ENCODE peak calls at places on chromosomes 3 and 15, in ten cellular contexts. C is KG1; Z is heart right ventricle; E is activated naive CD4-positive, alpha-beta T cell; Q is GDM1; T is natural killer cell; H is fibroblast of the conjunctiva; F is memory B cell; S is MCF 10A; R is MV-4-11. N is an unnamed sample.

GRCh38 chr3:113241292-113242033 is 30.1 kb downstream of the BOC start:
- DNase-seq in Z (no peak), C (no peak), T (no peak), S (no peak), Q (peak), H (no peak), E (no peak), R (no peak), F (no peak), N (no peak)

GRCh38 chr3:172110127-172110779 is 70.9 kb downstream of the FNDC3B start:
- DNase-seq in T (no peak), Q (no peak), H (no peak), Z (no peak), R (no peak), S (no peak), C (no peak), F (no peak), E (no peak), N (no peak)

GRCh38 chr3:129593595-129594339 is 12.7 kb downstream of the PLXND1 start:
- DNase-seq in C (peak), H (no peak), R (peak), Q (no peak), T (peak), Z (no peak), S (no peak), F (no peak), E (peak), N (peak)

GRCh38 chr3:152352559-152352958 is 83.8 kb downstream of the MBNL1 start:
- DNase-seq in H (no peak), R (peak), F (no peak), Z (no peak), Q (no peak), S (peak), E (no peak), T (no peak), C (no peak), N (no peak)

GRCh38 chr15:79168922-79169322 is 78.3 kb upstream of the RASGRF1 start:
- DNase-seq in C (no peak), Q (no peak), Z (peak), R (no peak), S (peak), E (no peak), T (no peak), F (no peak), H (no peak), N (peak)

GRCh38 chr15:71443538-71443937 is 328.3 kb downstream of the THSD4 start:
- DNase-seq in H (peak), E (peak), Q (no peak), S (peak), T (no peak), Z (peak), C (peak), F (peak), R (peak), N (no peak)

GRCh38 chr3:10609134-10609533 is 103.7 kb upstream of the ATP2B2 start:
- DNase-seq in F (no peak), T (no peak), C (no peak), E (no peak), H (no peak), R (no peak), S (no peak), Q (no peak), Z (no peak), N (no peak)

GRCh38 chr3:55607844-55608243 is 120.7 kb upstream of the WNT5A start:
- DNase-seq in T (no peak), C (no peak), Z (no peak), S (no peak), H (no peak), Q (no peak), F (no peak), E (no peak), R (no peak), N (no peak)

GRCh38 chr3:188152660-188153497 is 1.1 kb upstream of the LPP start:
- DNase-seq in T (peak), H (no peak), R (no peak), S (peak), F (no peak), Q (no peak), Z (peak), E (no peak), C (no peak), N (no peak)

GRCh38 chr15:70892912-70893560 is 410 bp downstream of the LRRC49 start:
- DNase-seq in T (no peak), Z (no peak), R (peak), E (no peak), Q (no peak), C (no peak), H (peak), S (peak), F (no peak), N (no peak)

GRCh38 chr3:156120528-156121251 is at the start of gene KCNAB1:
- DNase-seq in H (no peak), T (no peak), Q (no peak), S (no peak), F (no peak), E (no peak), R (no peak), C (no peak), Z (no peak), N (no peak)

GRCh38 chr15:74977599-74977998 is 17.8 kb upstream of the SCAMP5 start:
- DNase-seq in F (no peak), H (no peak), Z (no peak), T (no peak), E (no peak), R (no peak), C (no peak), Q (no peak), S (no peak), N (no peak)

GRCh38 chr3:57855943-57856342 is 99.8 kb downstream of the SLMAP start:
- DNase-seq in E (no peak), T (no peak), Z (no peak), F (no peak), S (no peak), H (no peak), Q (no peak), R (no peak), C (no peak), N (no peak)

GRCh38 chr3:193777524-193777923 is 184.5 kb downstream of the OPA1 start:
- DNase-seq in S (no peak), F (no peak), H (no peak), Z (no peak), E (no peak), C (no peak), T (no peak), R (no peak), Q (no peak), N (no peak)

GRCh38 chr15:67080900-67081431 is 15.6 kb downstream of the SMAD3 start:
- DNase-seq in S (no peak), Z (no peak), E (no peak), C (peak), H (no peak), R (peak), Q (peak), F (peak), T (no peak), N (no peak)

GRCh38 chr3:113753376-113753985 is 6.6 kb downstream of the ATP6V1A start:
- DNase-seq in F (no peak), Q (no peak), S (no peak), Z (no peak), C (no peak), T (no peak), R (no peak), H (no peak), E (no peak), N (no peak)

GRCh38 chr15:40843885-40844542 is at the start of gene SPINT1:
- DNase-seq in H (no peak), T (no peak), Z (peak), R (no peak), C (no peak), F (peak), Q (no peak), S (peak), E (no peak), N (no peak)

GRCh38 chr3:140386357-140387100 is 291.3 kb upstream of the TRIM42 start:
- DNase-seq in S (peak), E (no peak), Q (no peak), F (no peak), C (no peak), Z (no peak), H (no peak), T (no peak), R (no peak), N (no peak)

GRCh38 chr3:125671461-125672243 is 76.4 kb upstream of the OSBPL11 start:
- DNase-seq in T (no peak), H (no peak), Q (no peak), C (no peak), F (no peak), Z (no peak), E (no peak), R (no peak), S (no peak), N (no peak)

GRCh38 chr3:55002416-55002930 is 74.6 kb upstream of the LRTM1 start:
- DNase-seq in T (no peak), Q (no peak), E (no peak), F (no peak), H (no peak), C (no peak), S (no peak), Z (no peak), R (no peak), N (no peak)

GRCh38 chr3:148903022-148903442 is 37.9 kb downstream of the CPA3 start:
- DNase-seq in T (no peak), S (peak), R (no peak), H (peak), C (no peak), Q (no peak), E (no peak), F (no peak), Z (no peak), N (no peak)

GRCh38 chr15:95558916-95559315 is 771.6 kb upstream of the NR2F2 start:
- DNase-seq in H (no peak), Q (no peak), S (no peak), C (no peak), Z (no peak), R (no peak), T (no peak), E (no peak), F (no peak), N (no peak)

GRCh38 chr3:155185623-155186022 is 105.5 kb downstream of the MME start:
- DNase-seq in C (no peak), R (no peak), E (no peak), T (no peak), F (no peak), S (peak), Q (no peak), H (peak), Z (no peak), N (no peak)

GRCh38 chr3:169668081-169668956 is 4.8 kb upstream of the MECOM start:
- DNase-seq in Q (no peak), T (no peak), H (no peak), S (peak), E (no peak), F (no peak), R (no peak), C (no peak), Z (peak), N (no peak)

GRCh38 chr3:194112120-194113106 is 23.5 kb upstream of the HES1 start:
- DNase-seq in R (no peak), C (no peak), S (peak), E (no peak), Q (no peak), H (no peak), Z (no peak), T (no peak), F (no peak), N (no peak)

GRCh38 chr3:120526011-120526870 is 69.9 kb upstream of the NDUFB4 start:
- DNase-seq in Q (no peak), S (no peak), C (no peak), E (no peak), Z (no peak), T (no peak), F (no peak), R (no peak), H (no peak), N (no peak)

GRCh38 chr3:150765949-150766720 is 3.2 kb upstream of the SIAH2 start:
- DNase-seq in T (no peak), Z (no peak), E (no peak), F (no peak), H (no peak), R (peak), S (no peak), C (no peak), Q (no peak), N (no peak)

GRCh38 chr3:197354195-197355059 is 56.0 kb upstream of the DLG1 start:
- DNase-seq in Q (no peak), E (no peak), T (no peak), Z (peak), C (no peak), F (no peak), R (peak), S (no peak), H (no peak), N (peak)

GRCh38 chr15:39248204-39248603 is 332.7 kb upstream of the THBS1 start:
- DNase-seq in H (no peak), R (no peak), C (no peak), T (no peak), S (no peak), E (no peak), F (no peak), Z (peak), Q (no peak), N (no peak)

GRCh38 chr3:111112913-111113312 is 41.3 kb downstream of the NECTIN3 start:
- DNase-seq in H (no peak), C (no peak), E (no peak), S (no peak), Q (no peak), F (no peak), T (no peak), R (no peak), Z (no peak), N (no peak)

GRCh38 chr3:180571831-180572578 is 30.0 kb upstream of the TTC14 start:
- DNase-seq in E (no peak), T (no peak), H (no peak), F (no peak), Z (no peak), C (no peak), S (no peak), Q (no peak), R (peak), N (no peak)

GRCh38 chr15:28969511-28970085 is 83.8 kb downstream of the APBA2 start:
- DNase-seq in H (no peak), R (no peak), T (no peak), Q (no peak), E (no peak), Z (no peak), F (no peak), C (no peak), S (no peak), N (no peak)

GRCh38 chr3:143171141-143171651 is 51.6 kb downstream of the CHST2 start:
- DNase-seq in S (no peak), C (peak), F (no peak), T (no peak), Z (no peak), Q (peak), E (no peak), H (no peak), R (peak), N (no peak)

GRCh38 chr3:50205719-50206276 is 727 bp downstream of the SLC38A3 start:
- DNase-seq in F (no peak), Z (peak), C (no peak), Q (no peak), E (peak), R (no peak), H (no peak), T (no peak), S (no peak), N (no peak)

GRCh38 chr15:44535509-44536297 is 1.2 kb upstream of the EIF3J start:
- DNase-seq in E (peak), Z (no peak), C (no peak), S (no peak), F (peak), T (no peak), R (no peak), Q (no peak), H (no peak), N (peak)

GRCh38 chr15:59298255-59298856 is 74.3 kb downstream of the MYO1E start:
- DNase-seq in R (no peak), F (peak), E (no peak), H (no peak), Z (no peak), T (no peak), Q (no peak), S (peak), C (no peak), N (no peak)

GRCh38 chr15:36365963-36366362 is 213.5 kb upstream of the CDIN1 start:
- DNase-seq in Q (no peak), R (peak), S (peak), H (no peak), F (no peak), E (no peak), C (no peak), T (no peak), Z (no peak), N (no peak)

GRCh38 chr3:8761866-8762265 is 7.5 kb downstream of the OXTR start:
- DNase-seq in Z (no peak), F (no peak), H (no peak), C (no peak), R (no peak), Q (no peak), S (no peak), T (no peak), E (no peak), N (no peak)

N was measured in NCI-H187.